ENCODE peak calls at places on chromosomes 6 and 20, in six cellular contexts. One of them, this sample, is unnamed.

GRCh38 chr6:105469951-105470350 is 67.1 kb upstream of the PREP start:
- DNase-seq in HCT116: no peak
- DNase-seq in GM23248: no peak
- DNase-seq in PC-3: peak; percentile 1
- DNase-seq in MM.1S: no peak
- DNase-seq in neural progenitor cell: no peak
- DNase-seq in this sample: no peak

GRCh38 chr6:153043719-153044118 is 41.2 kb upstream of the MTRF1L start:
- DNase-seq in neural progenitor cell: no peak
- DNase-seq in GM23248: no peak
- DNase-seq in HCT116: no peak
- DNase-seq in MM.1S: no peak
- DNase-seq in PC-3: no peak
- DNase-seq in this sample: peak; percentile 10

GRCh38 chr6:162271922-162272321 is 455.6 kb downstream of the PRKN start:
- DNase-seq in PC-3: no peak
- DNase-seq in GM23248: no peak
- DNase-seq in MM.1S: no peak
- DNase-seq in neural progenitor cell: peak; percentile 25
- DNase-seq in HCT116: no peak
- DNase-seq in this sample: peak; percentile 15

GRCh38 chr20:33673411-33674293 is 576 bp downstream of the NECAB3 start:
- DNase-seq in PC-3: peak; percentile 31
- DNase-seq in neural progenitor cell: no peak
- DNase-seq in MM.1S: peak; percentile 6
- DNase-seq in GM23248: peak; percentile 29
- DNase-seq in HCT116: no peak
- DNase-seq in this sample: no peak

GRCh38 chr20:35773154-35773751 is 1.4 kb downstream of the PHF20 start:
- DNase-seq in PC-3: peak; percentile 39
- DNase-seq in HCT116: no peak
- DNase-seq in GM23248: peak; percentile 23
- DNase-seq in neural progenitor cell: peak; percentile 13
- DNase-seq in MM.1S: peak; percentile 45
- DNase-seq in this sample: peak; percentile 23

GRCh38 chr6:34392497-34393190 is at the start of gene NUDT3:
- DNase-seq in MM.1S: peak; percentile 91
- DNase-seq in HCT116: peak; percentile 87
- DNase-seq in neural progenitor cell: peak; percentile 98
- DNase-seq in GM23248: peak; percentile 98
- DNase-seq in PC-3: peak; percentile 91
- DNase-seq in this sample: peak; percentile 95

GRCh38 chr6:44078795-44079671 is 48.2 kb downstream of the MRPL14 start:
- DNase-seq in GM23248: peak; percentile 74
- DNase-seq in HCT116: peak; percentile 60
- DNase-seq in PC-3: peak; percentile 92
- DNase-seq in MM.1S: peak; percentile 68
- DNase-seq in neural progenitor cell: peak; percentile 81
- DNase-seq in this sample: peak; percentile 88

GRCh38 chr20:44966030-44966961 is at the start of gene STK4:
- DNase-seq in GM23248: peak; percentile 97
- DNase-seq in PC-3: peak; percentile 98
- DNase-seq in HCT116: peak; percentile 86
- DNase-seq in MM.1S: peak; percentile 96
- DNase-seq in neural progenitor cell: peak; percentile 98
- DNase-seq in this sample: peak; percentile 98

GRCh38 chr6:20877008-20877937 is 343.0 kb downstream of the CDKAL1 start:
- DNase-seq in GM23248: peak; percentile 94
- DNase-seq in HCT116: peak; percentile 95
- DNase-seq in neural progenitor cell: no peak
- DNase-seq in PC-3: peak; percentile 98
- DNase-seq in MM.1S: no peak
- DNase-seq in this sample: no peak

GRCh38 chr6:141848029-141848890 is 284.5 kb upstream of the GJE1 start:
- DNase-seq in GM23248: peak; percentile 13
- DNase-seq in neural progenitor cell: no peak
- DNase-seq in MM.1S: peak; percentile 33
- DNase-seq in PC-3: peak; percentile 75
- DNase-seq in HCT116: no peak
- DNase-seq in this sample: no peak

GRCh38 chr6:3114377-3114776 is 4.1 kb upstream of the BPHL start:
- DNase-seq in MM.1S: no peak
- DNase-seq in GM23248: no peak
- DNase-seq in neural progenitor cell: no peak
- DNase-seq in PC-3: no peak
- DNase-seq in HCT116: no peak
- DNase-seq in this sample: no peak

GRCh38 chr6:84836366-84836765 is 72.0 kb upstream of the TBX18 start:
- DNase-seq in neural progenitor cell: no peak
- DNase-seq in GM23248: no peak
- DNase-seq in HCT116: no peak
- DNase-seq in MM.1S: peak; percentile 17
- DNase-seq in PC-3: no peak
- DNase-seq in this sample: no peak

GRCh38 chr6:122491915-122492537 is 20.4 kb upstream of the SERINC1 start:
- DNase-seq in MM.1S: peak; percentile 71
- DNase-seq in neural progenitor cell: peak; percentile 13
- DNase-seq in PC-3: peak; percentile 80
- DNase-seq in HCT116: peak; percentile 62
- DNase-seq in GM23248: peak; percentile 81
- DNase-seq in this sample: peak; percentile 83

GRCh38 chr6:7909323-7910276 is 988 bp downstream of the TXNDC5 start:
- DNase-seq in GM23248: peak; percentile 85
- DNase-seq in PC-3: peak; percentile 52
- DNase-seq in MM.1S: peak; percentile 36
- DNase-seq in HCT116: no peak
- DNase-seq in neural progenitor cell: peak; percentile 77
- DNase-seq in this sample: peak; percentile 77

GRCh38 chr6:99993533-99994251 is at the start of gene MCHR2:
- DNase-seq in MM.1S: no peak
- DNase-seq in HCT116: no peak
- DNase-seq in PC-3: no peak
- DNase-seq in GM23248: peak; percentile 39
- DNase-seq in neural progenitor cell: peak; percentile 53
- DNase-seq in this sample: peak; percentile 71

DNA sequence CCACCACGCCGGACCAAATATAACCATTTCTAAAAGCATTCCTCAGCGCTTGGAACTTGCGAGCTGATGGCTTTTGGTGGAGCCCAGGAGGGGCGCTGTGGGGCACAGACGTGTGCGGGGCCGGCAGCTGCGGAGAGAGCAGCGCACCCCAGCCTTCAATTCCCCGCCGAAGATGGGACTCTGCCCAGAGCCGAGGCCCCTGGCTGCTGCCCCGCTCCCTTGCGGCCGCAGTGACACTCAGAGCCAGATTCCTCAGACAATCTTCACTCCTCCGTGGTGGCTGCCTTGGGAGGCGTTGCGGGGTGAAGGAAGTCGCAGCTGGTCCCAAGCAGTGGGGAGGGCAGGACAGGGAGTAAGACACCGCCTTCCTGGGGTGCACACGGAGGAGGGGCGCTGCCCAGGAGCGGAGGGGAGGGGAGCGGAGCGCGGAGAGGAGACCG is 87.7 kb downstream of the TMEM242 start:
- DNase-seq in MM.1S: peak; percentile 21
- DNase-seq in HCT116: no peak
- DNase-seq in PC-3: no peak
- DNase-seq in GM23248: peak; percentile 87
- DNase-seq in neural progenitor cell: peak; percentile 90
- DNase-seq in this sample: peak; percentile 96
- TF ChIP-seq EZH2 in MM.1S: no peak
- TF ChIP-seq EZH2 in HCT116: no peak
- TF ChIP-seq EZH2 in PC-3: no peak
- TF ChIP-seq EZH2 in GM23248: peak; percentile 84
- TF ChIP-seq EZH2 in neural progenitor cell: no peak
- TF ChIP-seq EZH2 in this sample: peak; percentile 53

GRCh38 chr6:27141472-27142015 is 106.0 kb upstream of the PRSS16 start:
- DNase-seq in PC-3: no peak
- DNase-seq in GM23248: no peak
- DNase-seq in neural progenitor cell: no peak
- DNase-seq in MM.1S: no peak
- DNase-seq in HCT116: no peak
- DNase-seq in this sample: no peak

GRCh38 chr6:27139753-27140522 is 107.6 kb upstream of the PRSS16 start:
- DNase-seq in HCT116: no peak
- DNase-seq in MM.1S: peak; percentile 66
- DNase-seq in GM23248: no peak
- DNase-seq in PC-3: no peak
- DNase-seq in neural progenitor cell: no peak
- DNase-seq in this sample: peak; percentile 31

GRCh38 chr6:27138837-27139752 is 108.4 kb upstream of the PRSS16 start:
- DNase-seq in HCT116: no peak
- DNase-seq in PC-3: no peak
- DNase-seq in MM.1S: peak; percentile 92
- DNase-seq in neural progenitor cell: peak; percentile 84
- DNase-seq in GM23248: no peak
- DNase-seq in this sample: peak; percentile 97

GRCh38 chr6:27143474-27144026 is 104.0 kb upstream of the PRSS16 start:
- DNase-seq in HCT116: no peak
- DNase-seq in PC-3: no peak
- DNase-seq in neural progenitor cell: no peak
- DNase-seq in MM.1S: no peak
- DNase-seq in GM23248: no peak
- DNase-seq in this sample: no peak

DNA sequence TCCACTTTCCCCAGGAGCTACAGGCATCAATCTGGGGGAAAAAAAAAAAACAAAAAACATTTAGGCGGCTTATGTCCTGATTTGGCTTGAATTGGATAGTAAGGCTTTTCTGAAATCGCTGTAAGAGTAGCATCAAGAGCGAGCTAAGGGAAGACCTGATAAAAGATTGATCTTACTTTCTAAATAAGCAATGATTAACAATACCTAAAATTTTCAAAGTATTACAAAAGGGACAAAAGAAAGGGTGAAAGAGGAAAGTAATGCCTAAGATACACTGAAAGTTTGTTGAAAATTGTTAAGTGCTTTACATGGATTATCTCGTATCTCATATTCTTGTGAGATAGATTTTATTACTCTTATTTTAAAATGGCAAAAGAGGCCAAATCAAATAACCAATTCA is 106.5 kb upstream of the PRSS16 start:
- DNase-seq in neural progenitor cell: no peak
- DNase-seq in HCT116: no peak
- DNase-seq in MM.1S: no peak
- DNase-seq in GM23248: no peak
- DNase-seq in PC-3: no peak
- DNase-seq in this sample: no peak
- H3K4me3 ChIP-seq in neural progenitor cell: peak overlapping the region; percentile 62
- H3K4me3 ChIP-seq in HCT116: no peak overlapping the region
- H3K4me3 ChIP-seq in MM.1S: peak overlapping the region; percentile 37
- H3K4me3 ChIP-seq in GM23248: no peak overlapping the region
- H3K4me3 ChIP-seq in PC-3: no peak overlapping the region
- H3K4me3 ChIP-seq in this sample: peak overlapping the region; percentile 85

GRCh38 chr20:51800769-51801219 is 1.5 kb downstream of the SALL4 start:
- DNase-seq in neural progenitor cell: peak; percentile 56
- DNase-seq in MM.1S: no peak
- DNase-seq in GM23248: peak; percentile 30
- DNase-seq in PC-3: peak; percentile 54
- DNase-seq in HCT116: no peak
- DNase-seq in this sample: peak; percentile 51

GRCh38 chr20:51799586-51799985 is 2.7 kb downstream of the SALL4 start:
- DNase-seq in MM.1S: no peak
- DNase-seq in GM23248: no peak
- DNase-seq in neural progenitor cell: peak; percentile 50
- DNase-seq in HCT116: no peak
- DNase-seq in PC-3: no peak
- DNase-seq in this sample: peak; percentile 73

GRCh38 chr20:51802170-51802745 is at the start of gene SALL4:
- DNase-seq in PC-3: no peak
- DNase-seq in MM.1S: no peak
- DNase-seq in neural progenitor cell: peak; percentile 97
- DNase-seq in HCT116: no peak
- DNase-seq in GM23248: no peak
- DNase-seq in this sample: peak; percentile 99

GRCh38 chr20:51800132-51800721 is 2.1 kb downstream of the SALL4 start:
- DNase-seq in HCT116: peak; percentile 35
- DNase-seq in neural progenitor cell: peak; percentile 93
- DNase-seq in MM.1S: peak; percentile 41
- DNase-seq in PC-3: peak; percentile 92
- DNase-seq in GM23248: peak; percentile 38
- DNase-seq in this sample: peak; percentile 94

DNA sequence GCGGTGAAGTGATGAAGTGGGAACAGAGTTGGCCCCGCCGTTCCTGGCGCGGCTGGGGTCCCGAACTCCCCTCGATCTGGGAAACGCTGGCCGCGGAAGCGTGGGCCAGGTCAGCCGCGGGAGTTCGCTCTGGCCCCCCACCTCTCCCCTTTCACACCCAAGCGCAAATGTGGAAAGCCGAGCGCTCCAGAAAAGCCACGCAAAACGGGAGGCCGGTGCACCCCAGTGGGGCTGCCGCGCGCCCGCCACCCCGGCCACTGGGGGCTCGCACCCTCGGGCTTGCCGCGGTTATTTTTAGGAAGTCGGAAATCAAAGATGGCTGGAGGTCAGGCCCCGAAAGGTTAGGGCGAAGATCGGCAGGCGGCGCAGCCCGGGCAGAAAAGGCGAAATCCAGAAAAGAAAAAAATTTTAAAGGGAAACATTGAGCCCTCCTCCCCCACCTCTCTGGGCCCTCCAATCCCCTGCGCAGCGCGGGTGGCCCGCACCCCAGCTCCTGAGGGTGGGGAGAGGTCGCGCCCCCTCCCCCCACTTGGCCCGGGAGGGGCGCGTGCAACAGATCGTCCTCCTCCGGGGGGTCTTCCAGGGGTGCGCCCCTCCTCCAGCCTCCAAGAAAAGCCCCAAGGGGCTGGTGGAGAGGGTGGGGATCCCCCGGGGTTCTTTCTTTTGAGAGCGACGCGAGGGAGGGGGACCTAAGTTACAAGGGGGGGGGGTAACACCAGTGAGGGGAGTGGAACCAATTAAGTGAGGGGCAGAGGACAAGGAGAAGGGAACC is 915 bp downstream of the SALL4 start:
- DNase-seq in neural progenitor cell: peak; percentile 78
- DNase-seq in HCT116: no peak
- DNase-seq in GM23248: peak; percentile 38
- DNase-seq in MM.1S: no peak
- DNase-seq in PC-3: no peak
- DNase-seq in this sample: peak; percentile 61
- TF ChIP-seq EZH2phosphoT487 in neural progenitor cell: no peak
- TF ChIP-seq EZH2phosphoT487 in HCT116: no peak
- TF ChIP-seq EZH2phosphoT487 in GM23248: peak; percentile 19
- TF ChIP-seq EZH2phosphoT487 in MM.1S: no peak
- TF ChIP-seq EZH2phosphoT487 in PC-3: no peak
- TF ChIP-seq EZH2phosphoT487 in this sample: no peak

GRCh38 chr6:1610497-1611321 is 994 bp downstream of the FOXC1 start:
- DNase-seq in GM23248: peak; percentile 71
- DNase-seq in MM.1S: no peak
- DNase-seq in neural progenitor cell: peak; percentile 33
- DNase-seq in PC-3: peak; percentile 38
- DNase-seq in HCT116: no peak
- DNase-seq in this sample: peak; percentile 52

GRCh38 chr6:1611322-1611571 is 1.5 kb downstream of the FOXC1 start:
- DNase-seq in GM23248: peak; percentile 72
- DNase-seq in PC-3: peak; percentile 48
- DNase-seq in MM.1S: no peak
- DNase-seq in HCT116: no peak
- DNase-seq in neural progenitor cell: peak; percentile 76
- DNase-seq in this sample: peak; percentile 53

GRCh38 chr6:1612386-1612893 is 2.7 kb downstream of the FOXC1 start:
- DNase-seq in neural progenitor cell: no peak
- DNase-seq in HCT116: no peak
- DNase-seq in GM23248: no peak
- DNase-seq in PC-3: peak; percentile 19
- DNase-seq in MM.1S: no peak
- DNase-seq in this sample: no peak

GRCh38 chr6:1612902-1613301 is 3.2 kb downstream of the FOXC1 start:
- DNase-seq in MM.1S: no peak
- DNase-seq in GM23248: peak; percentile 84
- DNase-seq in HCT116: no peak
- DNase-seq in PC-3: peak; percentile 84
- DNase-seq in neural progenitor cell: no peak
- DNase-seq in this sample: no peak

GRCh38 chr6:1611572-1612385 is 2.1 kb downstream of the FOXC1 start:
- DNase-seq in PC-3: peak; percentile 36
- DNase-seq in HCT116: no peak
- DNase-seq in MM.1S: no peak
- DNase-seq in neural progenitor cell: peak; percentile 56
- DNase-seq in GM23248: peak; percentile 60
- DNase-seq in this sample: peak; percentile 49
- TF ChIP-seq EZH2 in PC-3: no peak
- TF ChIP-seq EZH2 in HCT116: no peak
- TF ChIP-seq EZH2 in MM.1S: no peak
- TF ChIP-seq EZH2 in neural progenitor cell: peak; percentile 47
- TF ChIP-seq EZH2 in GM23248: no peak
- TF ChIP-seq EZH2 in this sample: peak; percentile 96

This sample was measured in GM23338.